ENCODE peak calls at places on chromosomes 4 and X, in four cellular contexts. E is H1, X is GM12878, U is HepG2. L is an unnamed sample.

GRCh38 chr4:6258741-6259140 is 10.9 kb upstream of the WFS1 start:
- DNase-seq in X (no peak), U (no peak), E (no peak), L (peak)

GRCh38 chrX:47723689-47724088 is 64.7 kb upstream of the UXT start:
- DNase-seq in U (peak), E (peak), X (no peak), L (peak)

GRCh38 chr4:69054578-69055200 is 41.6 kb upstream of the UGT2B7 start:
- DNase-seq in U (peak), E (no peak), X (no peak), L (no peak)

GRCh38 chr4:188154668-188155423 is 15.6 kb downstream of the TRIML1 start:
- DNase-seq in X (no peak), U (no peak), E (no peak), L (no peak)

GRCh38 chrX:3485727-3486126 is 139.3 kb upstream of the MXRA5 start:
- DNase-seq in X (no peak), U (no peak), E (no peak), L (no peak)

GRCh38 chrX:1355131-1355799 is 18.7 kb downstream of the IL3RA start:
- DNase-seq in E (peak), U (no peak), X (no peak), L (no peak)

GRCh38 chr4:73347497-73347896 is 56.6 kb upstream of the ALB start:
- DNase-seq in X (no peak), U (peak), E (no peak), L (no peak)

GRCh38 chr4:38612996-38613395 is 51.0 kb upstream of the KLF3 start:
- DNase-seq in E (no peak), X (no peak), U (no peak), L (no peak)

GRCh38 chr4:88911246-88912212 is 145.5 kb downstream of the FAM13A start:
- DNase-seq in U (no peak), E (no peak), X (no peak), L (no peak)

GRCh38 chr4:101252721-101253120 is 94.6 kb downstream of the PPP3CA start:
- DNase-seq in X (no peak), E (no peak), U (no peak), L (no peak)

GRCh38 chrX:153662266-153662665 is 11.3 kb downstream of the PNCK start:
- DNase-seq in X (no peak), U (peak), E (peak), L (no peak)

GRCh38 chr4:123994917-123995316 is 598.3 kb downstream of the SPRY1 start:
- DNase-seq in U (no peak), X (no peak), E (no peak), L (no peak)

GRCh38 chr4:56681158-56681848 is at the start of gene HOPX:
- DNase-seq in U (no peak), X (peak), E (no peak), L (no peak)

GRCh38 chrX:109533631-109534030 is 3.0 kb upstream of the NXT2 start:
- DNase-seq in X (no peak), E (no peak), U (no peak), L (no peak)

GRCh38 chr4:13173974-13174373 is 310.2 kb downstream of the RAB28 start:
- DNase-seq in U (no peak), E (no peak), X (no peak), L (no peak)

GRCh38 chrX:49106930-49107329 is 16.6 kb downstream of the GPKOW start:
- DNase-seq in X (no peak), E (no peak), U (peak), L (peak)

GRCh38 chr4:113052379-113052951 is 3.0 kb downstream of the ANK2 start:
- DNase-seq in X (peak), U (no peak), E (no peak), L (peak)

GRCh38 chrX:49816435-49816834 is 12.7 kb upstream of the PAGE4 start:
- DNase-seq in U (peak), E (no peak), X (no peak), L (no peak)

GRCh38 chr4:184845367-184846011 is 19.7 kb upstream of the ACSL1 start:
- DNase-seq in E (no peak), X (no peak), U (peak), L (no peak)

GRCh38 chrX:124234348-124234747 is 98.1 kb upstream of the TEX13D start:
- DNase-seq in X (no peak), U (no peak), E (no peak), L (no peak)

GRCh38 chr4:158873795-158874359 is 105.1 kb downstream of the FNIP2 start:
- DNase-seq in E (no peak), X (no peak), U (peak), L (no peak)

GRCh38 chrX:23901805-23902204 is 5.9 kb downstream of the APOO start:
- DNase-seq in E (no peak), X (peak), U (peak), L (peak)

GRCh38 chrX:23901065-23901464 is 6.7 kb downstream of the APOO start:
- DNase-seq in U (peak), E (no peak), X (no peak), L (no peak)

GRCh38 chrX:23898412-23898959 is 9.3 kb downstream of the APOO start:
- DNase-seq in E (no peak), U (no peak), X (no peak), L (no peak)

GRCh38 chrX:23902419-23902818 is 5.3 kb downstream of the APOO start:
- DNase-seq in X (no peak), E (no peak), U (peak), L (peak)

GRCh38 chrX:23900220-23900797 is 7.4 kb downstream of the APOO start:
- DNase-seq in E (no peak), X (no peak), U (no peak), L (no peak)
- TF ChIP-seq CHD2 in E (no peak), X (no peak), U (no peak), L (no peak)

DNA sequence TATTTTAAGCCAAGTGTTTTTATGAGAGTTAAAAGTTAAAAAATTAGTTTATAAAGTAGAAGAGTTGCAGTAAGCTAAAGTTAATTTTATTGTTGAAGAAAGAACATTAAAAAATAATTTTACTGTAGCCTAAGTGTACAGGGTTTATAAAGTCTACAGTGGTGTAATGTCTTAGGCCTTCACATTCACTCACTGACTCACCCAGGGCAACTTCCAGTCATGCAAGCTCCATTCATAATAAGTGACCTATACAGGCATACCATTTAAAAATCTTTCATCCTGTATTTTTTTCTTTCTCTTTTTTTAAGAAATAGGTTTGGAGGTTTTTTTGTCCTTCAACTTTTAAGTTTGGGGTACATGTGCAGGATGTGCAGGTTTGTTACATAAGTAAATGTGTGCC is 87.9 kb upstream of the NR3C2 start:
- DNase-seq in E (no peak), U (no peak), X (no peak), L (no peak)
- TF ChIP-seq ATF2 in E (no peak), U (no peak), X (no peak), L (no peak)

GRCh38 chr4:114401483-114401882 is 197.1 kb upstream of the UGT8 start:
- DNase-seq in X (no peak), E (no peak), U (no peak), L (no peak)

GRCh38 chr4:114396808-114397207 is 201.8 kb upstream of the UGT8 start:
- DNase-seq in E (no peak), U (no peak), X (no peak), L (no peak)

GRCh38 chr4:114400531-114400930 is 198.1 kb upstream of the UGT8 start:
- DNase-seq in X (no peak), E (no peak), U (no peak), L (no peak)

GRCh38 chr4:114399085-114399484 is 199.5 kb upstream of the UGT8 start:
- DNase-seq in E (peak), X (no peak), U (no peak), L (no peak)

GRCh38 chr4:114398386-114398785 is 200.2 kb upstream of the UGT8 start:
- DNase-seq in E (no peak), U (no peak), X (no peak), L (no peak)
- TF ChIP-seq CHD2 in E (no peak), U (no peak), X (no peak), L (no peak)

GRCh38 chr4:98648602-98649001 is 9.8 kb downstream of the TSPAN5 start:
- DNase-seq in E (no peak), X (no peak), U (no peak), L (no peak)
- TF ChIP-seq ATF2 in E (no peak), X (no peak), U (no peak), L (no peak)

GRCh38 chr4:110119880-110120279 is 78.5 kb downstream of the ELOVL6 start:
- DNase-seq in U (no peak), X (no peak), E (no peak), L (no peak)
- TF ChIP-seq CHD2 in U (no peak), X (no peak), E (no peak), L (no peak)

DNA sequence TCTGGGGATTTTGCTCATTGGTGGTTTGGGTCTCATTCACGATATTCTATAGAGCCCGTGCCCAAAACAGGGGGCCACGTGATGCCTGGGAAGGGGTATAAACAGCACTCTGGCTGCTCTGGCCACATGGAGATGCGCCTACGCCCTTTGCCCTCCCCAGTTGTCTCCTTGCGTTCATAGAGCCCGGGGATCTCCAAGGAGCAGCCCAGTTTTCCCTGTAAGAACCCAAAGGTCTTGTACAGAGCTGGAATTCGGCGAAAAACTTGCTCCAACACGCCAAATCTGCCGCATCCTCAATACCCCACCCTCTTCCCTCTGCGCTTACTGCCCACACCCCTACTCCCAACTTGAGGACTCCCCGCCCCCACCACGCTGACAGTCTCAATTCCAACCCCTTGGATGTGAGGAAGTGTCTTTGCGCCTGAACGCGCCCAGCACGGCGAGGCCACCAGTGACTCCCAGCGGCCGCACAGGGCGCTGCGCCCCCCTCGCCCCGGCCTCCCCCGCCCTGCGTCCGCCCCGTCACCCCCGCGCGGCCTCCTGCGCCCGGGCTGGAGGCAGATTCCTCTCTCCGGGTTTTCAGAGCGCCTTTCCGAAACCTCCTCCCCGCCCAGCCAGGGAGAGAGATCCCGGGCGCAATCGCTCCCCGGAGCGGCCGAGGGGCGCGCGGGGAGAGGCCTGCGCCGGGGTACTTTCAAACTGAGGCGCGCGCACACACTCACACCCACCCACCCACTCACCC is at the start of gene NHS:
- DNase-seq in U (no peak), E (peak), X (no peak), L (peak)
- TF ChIP-seq ATF2 in U (no peak), E (no peak), X (no peak), L (no peak)

DNA sequence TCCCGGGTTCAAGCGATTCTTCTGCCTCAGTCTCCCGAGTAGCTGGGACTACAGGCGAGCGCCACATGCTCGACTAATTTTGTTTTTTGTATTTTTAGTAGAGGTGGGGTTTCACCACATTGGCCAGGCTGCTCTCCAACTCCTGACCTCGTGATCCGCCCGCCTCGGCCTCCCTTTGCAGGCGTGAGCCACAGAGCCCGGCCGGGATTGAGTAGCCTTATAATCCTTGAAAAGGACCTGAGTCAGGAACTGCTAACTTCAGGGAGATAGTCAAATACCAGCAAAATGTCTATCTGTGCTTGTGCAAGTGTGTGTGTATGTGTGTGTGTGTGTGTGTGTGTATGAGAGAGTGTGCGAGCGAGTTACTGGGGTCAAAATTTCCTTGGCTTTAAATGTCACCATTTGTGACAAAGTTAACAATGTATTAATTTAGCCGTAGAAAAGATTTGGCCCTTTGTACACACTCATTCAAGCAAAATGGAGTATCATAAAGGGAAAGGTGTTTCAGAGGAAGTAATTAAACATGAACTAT is 1.8 kb upstream of the KDM6A start:
- DNase-seq in U (no peak), E (no peak), X (no peak), L (no peak)
- TF ChIP-seq CHD2 in U (no peak), E (no peak), X (no peak), L (no peak)

L was measured in K562.